ENCODE peak calls at places on chromosomes 5 and 9, in ten cellular contexts. L, W, D, B, N, K, R, T, I and S are unnamed samples.

GRCh38 chr5:18305288-18305899 is 671.1 kb downstream of the TAF11L14 start:
- DNase-seq in L (no peak), W (no peak), D (no peak), B (no peak), N (no peak), K (no peak), R (peak), T (peak), I (no peak), S (no peak)

GRCh38 chr5:81717815-81718214 is 33.1 kb downstream of the SSBP2 start:
- DNase-seq in L (no peak), W (no peak), D (no peak), B (no peak), N (no peak), K (no peak), R (no peak), T (no peak), I (no peak), S (no peak)

GRCh38 chr9:68775003-68775730 is 70.1 kb downstream of the PIP5K1B start:
- DNase-seq in L (no peak), W (no peak), D (no peak), B (no peak), N (no peak), K (no peak), R (peak), T (no peak), I (no peak), S (peak)

GRCh38 chr5:98121036-98121936 is 652.2 kb upstream of the RGMB start:
- DNase-seq in L (no peak), W (no peak), D (no peak), B (no peak), N (no peak), K (no peak), R (no peak), T (peak), I (no peak), S (no peak)

GRCh38 chr9:21316860-21317259 is 11.7 kb upstream of the IFNA5 start:
- DNase-seq in L (no peak), W (no peak), D (no peak), B (no peak), N (no peak), K (no peak), R (peak), T (no peak), I (no peak), S (peak)

GRCh38 chr9:114662081-114662989 is 4.7 kb upstream of the TEX53 start:
- DNase-seq in L (no peak), W (no peak), D (peak), B (peak), N (peak), K (peak), R (peak), T (peak), I (peak), S (peak)

GRCh38 chr9:104915049-104915448 is 12.9 kb downstream of the ABCA1 start:
- DNase-seq in L (peak), W (no peak), D (no peak), B (no peak), N (no peak), K (no peak), R (no peak), T (no peak), I (no peak), S (no peak)

GRCh38 chr5:57538341-57538955 is 55.8 kb upstream of the ACTBL2 start:
- DNase-seq in L (no peak), W (no peak), D (no peak), B (no peak), N (no peak), K (no peak), R (peak), T (peak), I (no peak), S (peak)

GRCh38 chr5:64418013-64418412 is 87.8 kb upstream of the RGS7BP start:
- DNase-seq in L (no peak), W (no peak), D (no peak), B (no peak), N (no peak), K (no peak), R (no peak), T (no peak), I (no peak), S (no peak)

GRCh38 chr9:131731237-131731995 is 8.5 kb downstream of the RAPGEF1 start:
- DNase-seq in L (no peak), W (no peak), D (no peak), B (peak), N (no peak), K (no peak), R (peak), T (no peak), I (no peak), S (no peak)

GRCh38 chr5:157046041-157046440 is 12.9 kb downstream of the HAVCR1 start:
- DNase-seq in L (peak), W (no peak), D (no peak), B (no peak), N (no peak), K (peak), R (no peak), T (peak), I (no peak), S (no peak)

GRCh38 chr5:943201-943873 is 50.7 kb downstream of the TRIP13 start:
- DNase-seq in L (no peak), W (no peak), D (no peak), B (no peak), N (no peak), K (no peak), R (no peak), T (no peak), I (no peak), S (no peak)

GRCh38 chr9:18614651-18615050 is 140.7 kb downstream of the ADAMTSL1 start:
- DNase-seq in L (no peak), W (no peak), D (no peak), B (no peak), N (no peak), K (no peak), R (no peak), T (no peak), I (no peak), S (no peak)

GRCh38 chr9:36815566-36816348 is 218.3 kb downstream of the PAX5 start:
- DNase-seq in L (no peak), W (no peak), D (no peak), B (no peak), N (no peak), K (no peak), R (no peak), T (no peak), I (no peak), S (no peak)

GRCh38 chr5:143812085-143812705 is at the start of gene HMHB1:
- DNase-seq in L (no peak), W (no peak), D (no peak), B (no peak), N (no peak), K (no peak), R (no peak), T (no peak), I (no peak), S (no peak)

GRCh38 chr5:103428411-103428871 is 134.1 kb downstream of the NUDT12 start:
- DNase-seq in L (peak), W (no peak), D (no peak), B (no peak), N (no peak), K (peak), R (peak), T (no peak), I (no peak), S (peak)

GRCh38 chr5:180209137-180209581 is at the start of gene RASGEF1C:
- DNase-seq in L (peak), W (peak), D (peak), B (no peak), N (no peak), K (no peak), R (peak), T (no peak), I (peak), S (peak)

GRCh38 chr9:136857606-136858412 is 5.7 kb downstream of the MAMDC4 start:
- DNase-seq in L (peak), W (peak), D (no peak), B (peak), N (no peak), K (no peak), R (no peak), T (no peak), I (no peak), S (no peak)

GRCh38 chr5:134370306-134370870 is 981 bp upstream of the UBE2B start:
- DNase-seq in L (no peak), W (no peak), D (no peak), B (peak), N (no peak), K (no peak), R (peak), T (peak), I (no peak), S (peak)

GRCh38 chr5:157511656-157512644 is 51.9 kb downstream of the NIPAL4 start:
- DNase-seq in L (peak), W (peak), D (peak), B (no peak), N (peak), K (peak), R (peak), T (peak), I (no peak), S (peak)

GRCh38 chr5:114297915-114298314 is 64.0 kb upstream of the KCNN2 start:
- DNase-seq in L (no peak), W (no peak), D (no peak), B (no peak), N (no peak), K (no peak), R (no peak), T (no peak), I (no peak), S (no peak)
- H3K27ac ChIP-seq in L (no peak), W (no peak), D (no peak), B (no peak), N (no peak), K (no peak), R (no peak), T (no peak), I (no peak), S (no peak)

GRCh38 chr5:139678751-139679750 is 30.9 kb downstream of the CXXC5 start:
- DNase-seq in L (no peak), W (no peak), D (no peak), B (no peak), N (no peak), K (no peak), R (peak), T (peak), I (no peak), S (no peak)
- H3K27ac ChIP-seq in L (peak), W (no peak), D (no peak), B (no peak), N (peak), K (peak), R (peak), T (peak), I (no peak), S (no peak)

GRCh38 chr5:34804398-34804797 is 34.6 kb upstream of the TTC23L start:
- DNase-seq in L (no peak), W (no peak), D (no peak), B (no peak), N (no peak), K (no peak), R (no peak), T (no peak), I (no peak), S (no peak)

GRCh38 chr5:34806532-34806931 is 32.4 kb upstream of the TTC23L start:
- DNase-seq in L (no peak), W (no peak), D (no peak), B (no peak), N (no peak), K (no peak), R (no peak), T (no peak), I (no peak), S (no peak)

GRCh38 chr5:34802834-34803563 is 36.0 kb upstream of the TTC23L start:
- DNase-seq in L (no peak), W (no peak), D (no peak), B (no peak), N (no peak), K (no peak), R (no peak), T (no peak), I (no peak), S (no peak)

GRCh38 chr5:34803974-34804373 is 35.0 kb upstream of the TTC23L start:
- DNase-seq in L (no peak), W (no peak), D (no peak), B (no peak), N (no peak), K (no peak), R (peak), T (no peak), I (no peak), S (no peak)

DNA sequence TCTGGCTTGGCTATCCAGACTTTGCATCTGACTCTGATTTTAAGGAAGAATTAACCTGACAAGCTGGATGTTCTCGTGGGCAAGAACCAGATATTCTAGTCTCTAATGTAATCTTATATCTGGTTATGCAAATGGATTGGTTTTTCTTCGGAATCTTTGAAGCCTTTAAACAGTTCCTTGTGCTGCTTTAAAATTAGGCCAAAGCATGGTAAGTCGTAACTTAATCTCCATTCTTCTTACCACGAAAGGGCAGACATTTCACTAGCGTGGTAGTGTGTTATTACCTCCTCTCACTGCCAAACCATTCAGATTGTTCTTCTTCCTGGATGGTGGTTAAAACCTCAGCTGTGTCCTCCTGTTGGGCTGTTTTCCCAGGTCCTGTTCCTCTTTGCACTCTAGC is 34.1 kb upstream of the TTC23L start:
- DNase-seq in L (no peak), W (no peak), D (no peak), B (no peak), N (no peak), K (no peak), R (no peak), T (no peak), I (no peak), S (no peak)
- H3K27ac ChIP-seq in L (no peak), W (no peak), D (no peak), B (no peak), N (no peak), K (no peak), R (no peak), T (no peak), I (no peak), S (no peak)

GRCh38 chr9:72156586-72156985 is 7.3 kb downstream of the GDA start:
- DNase-seq in L (no peak), W (no peak), D (no peak), B (no peak), N (no peak), K (no peak), R (no peak), T (no peak), I (no peak), S (no peak)
- H3K27ac ChIP-seq in L (no peak), W (no peak), D (no peak), B (no peak), N (no peak), K (no peak), R (no peak), T (no peak), I (no peak), S (no peak)

GRCh38 chr5:99285606-99286005 is 356.8 kb upstream of the CHD1 start:
- DNase-seq in L (no peak), W (no peak), D (no peak), B (no peak), N (no peak), K (no peak), R (no peak), T (no peak), I (no peak), S (no peak)
- H3K27ac ChIP-seq in L (no peak), W (no peak), D (no peak), B (no peak), N (no peak), K (no peak), R (no peak), T (no peak), I (no peak), S (no peak)

DNA sequence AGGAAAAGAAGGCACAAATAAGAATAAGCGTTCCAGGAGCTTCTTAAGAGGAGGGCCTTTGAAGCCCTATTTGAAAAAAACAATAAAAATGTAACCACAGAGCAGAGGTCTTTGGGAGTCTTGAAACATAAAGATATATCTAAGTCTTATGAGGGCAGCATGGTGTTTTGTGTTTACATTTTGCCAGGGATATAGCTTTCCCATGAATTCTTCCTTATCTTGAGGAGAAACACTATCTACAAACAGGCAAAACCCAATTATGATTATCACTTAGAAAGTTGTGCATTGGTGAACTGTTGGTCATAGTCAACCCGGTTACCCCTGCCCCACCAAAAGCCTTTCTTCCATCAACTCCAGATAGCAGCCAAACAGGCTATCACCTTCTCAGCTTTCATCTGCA is 23.6 kb upstream of the LHFPL2 start:
- DNase-seq in L (no peak), W (no peak), D (no peak), B (no peak), N (no peak), K (no peak), R (no peak), T (no peak), I (no peak), S (no peak)
- H3K27ac ChIP-seq in L (no peak), W (no peak), D (no peak), B (no peak), N (no peak), K (no peak), R (no peak), T (no peak), I (no peak), S (no peak)

GRCh38 chr9:122820490-122820845 is 7.9 kb downstream of the PDCL start:
- DNase-seq in L (no peak), W (no peak), D (no peak), B (no peak), N (no peak), K (no peak), R (no peak), T (no peak), I (no peak), S (no peak)
- H3K27ac ChIP-seq in L (peak), W (no peak), D (no peak), B (no peak), N (no peak), K (no peak), R (no peak), T (peak), I (no peak), S (no peak)

GRCh38 chr5:83577036-83577636 is 105.6 kb downstream of the VCAN start:
- DNase-seq in L (no peak), W (no peak), D (no peak), B (no peak), N (no peak), K (no peak), R (no peak), T (no peak), I (no peak), S (peak)
- H3K27ac ChIP-seq in L (no peak), W (no peak), D (no peak), B (no peak), N (no peak), K (no peak), R (no peak), T (no peak), I (no peak), S (no peak)

GRCh38 chr5:163444526-163444925 is 7.1 kb downstream of the CCNG1 start:
- DNase-seq in L (no peak), W (no peak), D (no peak), B (no peak), N (no peak), K (no peak), R (no peak), T (no peak), I (no peak), S (no peak)

GRCh38 chr5:163445345-163445744 is 8.0 kb downstream of the CCNG1 start:
- DNase-seq in L (no peak), W (no peak), D (no peak), B (no peak), N (no peak), K (no peak), R (no peak), T (no peak), I (no peak), S (no peak)

GRCh38 chr5:163448491-163448890 is 11.1 kb downstream of the CCNG1 start:
- DNase-seq in L (no peak), W (no peak), D (no peak), B (no peak), N (no peak), K (no peak), R (no peak), T (no peak), I (no peak), S (no peak)

GRCh38 chr5:163447875-163448274 is 10.5 kb downstream of the CCNG1 start:
- DNase-seq in L (no peak), W (no peak), D (no peak), B (no peak), N (no peak), K (no peak), R (no peak), T (no peak), I (no peak), S (no peak)

GRCh38 chr5:163447191-163447590 is 9.8 kb downstream of the CCNG1 start:
- DNase-seq in L (no peak), W (no peak), D (no peak), B (no peak), N (no peak), K (no peak), R (no peak), T (no peak), I (no peak), S (no peak)
- H3K27ac ChIP-seq in L (no peak), W (no peak), D (no peak), B (no peak), N (no peak), K (no peak), R (no peak), T (no peak), I (no peak), S (no peak)

DNA sequence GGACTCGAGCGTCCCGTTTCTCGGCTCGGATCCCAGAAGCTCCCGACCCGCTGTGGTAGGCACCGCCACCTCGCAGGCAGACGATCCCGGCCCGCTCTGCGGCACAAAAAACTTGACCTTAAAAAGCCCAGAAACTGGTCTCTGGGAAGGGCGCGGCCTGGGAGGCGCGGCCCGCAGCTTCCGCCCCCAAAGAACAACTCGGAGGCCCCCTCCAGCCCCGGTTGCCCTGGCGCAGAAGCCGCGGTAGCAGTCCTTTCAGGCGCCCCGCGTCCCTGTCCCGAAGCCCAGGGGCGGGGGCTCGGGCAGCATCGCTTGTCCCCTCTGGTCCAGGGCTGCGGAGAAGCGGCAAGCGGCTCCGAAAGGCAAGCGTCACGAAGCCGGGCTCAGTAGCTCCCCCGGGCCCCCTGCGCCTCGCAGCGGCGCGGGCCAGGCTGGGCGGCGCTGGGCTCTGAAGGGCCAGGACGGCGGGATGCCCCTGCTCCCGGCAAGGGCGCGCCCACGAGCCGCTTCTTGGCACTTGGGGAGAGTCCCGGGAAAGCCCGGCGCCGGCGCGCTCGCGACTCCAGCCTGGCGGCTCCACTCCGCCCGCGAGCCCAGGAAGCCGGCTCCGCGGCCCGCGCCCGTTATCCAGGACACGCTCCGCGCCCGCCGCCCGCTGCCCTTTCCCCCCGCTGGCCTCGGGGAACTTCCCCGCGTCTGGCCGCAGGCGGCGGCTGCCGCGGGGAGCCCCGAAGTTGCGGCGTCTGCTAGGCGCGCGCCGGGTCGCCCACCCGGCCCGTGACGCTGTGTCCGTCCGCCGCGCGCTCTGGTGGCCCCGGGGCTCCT is at the start of gene GCNT4:
- DNase-seq in L (peak), W (peak), D (peak), B (peak), N (peak), K (peak), R (peak), T (no peak), I (no peak), S (peak)
- H3K27ac ChIP-seq in L (peak), W (peak), D (peak), B (peak), N (peak), K (peak), R (peak), T (peak), I (peak), S (peak)